ENCODE peak calls at places on chromosomes 12 and 14, in ten cellular contexts. C is activated T-helper 1 cell treated with Interleukin-2 at 50 U/mL for 16 hours; J is iris pigment epithelial cell; Y is pons; S is stimulated activated CD4-positive, alpha-beta T cell treated with anti-CD3 and anti-CD28 coated beads, Interleukin-1b, Interleukin-23, amount 100 ng/mL, for 24 hours; A is body of pancreas; I is esophagus squamous epithelium; E is fibroblast of lung; G is tibial nerve; H is left ventricle myocardium superior. L is an unnamed sample.

GRCh38 chr12:124286946-124287345 is 7.9 kb upstream of the RFLNA start:
- DNase-seq in E (no peak), Y (no peak), J (no peak), H (no peak), I (no peak), A (no peak), C (no peak), G (no peak), S (no peak), L (no peak)

GRCh38 chr12:98591209-98591608 is 2.3 kb upstream of the SLC25A3 start:
- DNase-seq in H (no peak), G (no peak), J (peak), C (no peak), S (no peak), E (no peak), I (no peak), A (no peak), Y (no peak), L (no peak)

GRCh38 chr14:67186369-67186768 is 2.9 kb upstream of the GARIN2 start:
- DNase-seq in J (no peak), H (no peak), A (no peak), C (no peak), G (no peak), Y (no peak), I (no peak), S (no peak), E (no peak), L (no peak)

GRCh38 chr12:99498756-99499155 is 148.8 kb upstream of the GARIN6 start:
- DNase-seq in S (no peak), A (no peak), H (no peak), C (no peak), J (peak), G (no peak), I (no peak), Y (no peak), E (peak), L (no peak)

GRCh38 chr14:69741055-69741454 is 25.9 kb upstream of the SRSF5 start:
- DNase-seq in J (no peak), S (no peak), C (no peak), E (no peak), Y (no peak), H (no peak), A (no peak), G (no peak), I (no peak), L (no peak)

GRCh38 chr14:73612339-73613045 is at the start of gene ACOT6:
- DNase-seq in C (peak), G (peak), A (peak), E (peak), Y (peak), H (peak), S (peak), I (no peak), J (peak), L (peak)

GRCh38 chr12:31315779-31316465 is 10.0 kb downstream of the SINHCAF start:
- DNase-seq in A (no peak), C (no peak), Y (no peak), S (no peak), J (no peak), H (no peak), G (no peak), I (no peak), E (no peak), L (no peak)

GRCh38 chr12:67366530-67367196 is 97.5 kb downstream of the CAND1 start:
- DNase-seq in E (peak), A (no peak), Y (no peak), C (no peak), S (no peak), I (no peak), G (no peak), J (peak), H (no peak), L (no peak)

GRCh38 chr14:54116972-54117371 is 160.3 kb upstream of the BMP4 start:
- DNase-seq in C (no peak), H (no peak), E (peak), S (no peak), Y (peak), I (no peak), A (no peak), G (no peak), J (peak), L (no peak)

GRCh38 chr12:121391619-121392324 is 8.1 kb upstream of the RNF34 start:
- DNase-seq in C (no peak), G (no peak), Y (peak), I (no peak), A (no peak), H (no peak), J (peak), S (no peak), E (peak), L (no peak)

GRCh38 chr12:50258167-50258551 is 25.2 kb downstream of the LIMA1 start:
- DNase-seq in Y (no peak), G (peak), A (no peak), H (peak), S (no peak), I (no peak), C (no peak), E (no peak), J (no peak), L (peak)

GRCh38 chr12:107126688-107127481 is 33.5 kb upstream of the CRY1 start:
- DNase-seq in I (no peak), S (no peak), G (no peak), J (peak), A (no peak), E (peak), Y (no peak), C (no peak), H (no peak), L (no peak)

GRCh38 chr12:92235703-92236472 is 90.2 kb upstream of the BTG1 start:
- DNase-seq in J (no peak), C (no peak), A (no peak), Y (no peak), S (no peak), E (no peak), H (no peak), I (no peak), G (no peak), L (no peak)

GRCh38 chr14:65239897-65240296 is 137.6 kb upstream of the MAX start:
- DNase-seq in A (no peak), I (no peak), H (no peak), J (no peak), C (no peak), G (no peak), E (no peak), Y (peak), S (no peak), L (no peak)

GRCh38 chr12:131831021-131831571 is 2.9 kb downstream of the MMP17 start:
- DNase-seq in H (no peak), I (no peak), S (no peak), Y (peak), J (peak), E (peak), C (no peak), G (no peak), A (no peak), L (no peak)